ENCODE peak calls at places on chromosome 9, in five cellular contexts. L is heart right ventricle, P is GM23338, G is astrocyte, M is lower lobe of right lung. B is an unnamed sample.

GRCh38 chr9:74824654-74825053 is 63.1 kb downstream of the TRPM6 start:
- DNase-seq in P (no peak), G (no peak), L (no peak), M (no peak), B (no peak)

GRCh38 chr9:116059466-116059865 is 94.1 kb upstream of the PAPPA start:
- DNase-seq in M (no peak), L (no peak), P (no peak), G (no peak), B (no peak)

GRCh38 chr9:12818431-12819000 is 43.7 kb downstream of the LURAP1L start:
- DNase-seq in M (no peak), L (no peak), P (peak; percentile 5), G (peak; percentile 77), B (no peak)

GRCh38 chr9:78860806-78861475 is 564.0 kb downstream of the PSAT1 start:
- DNase-seq in P (no peak), M (no peak), G (peak; percentile 83), L (no peak), B (no peak)

GRCh38 chr9:78918976-78919375 is 622.1 kb downstream of the PSAT1 start:
- DNase-seq in M (no peak), L (no peak), G (peak; percentile 16), P (no peak), B (no peak)

GRCh38 chr9:74140141-74140540 is 357.0 kb upstream of the RORB start:
- DNase-seq in P (no peak), L (no peak), G (no peak), M (no peak), B (no peak)

GRCh38 chr9:95771556-95772280 is 103.8 kb upstream of the ERCC6L2 start:
- DNase-seq in L (no peak), P (no peak), M (no peak), G (peak; percentile 45), B (no peak)

GRCh38 chr9:128034821-128035764 is 32.0 kb downstream of the NAIF1 start:
- DNase-seq in L (peak; percentile 44), P (peak; percentile 96), G (peak; percentile 40), M (peak; percentile 69), B (no peak)

GRCh38 chr9:115144706-115145105 is 26.7 kb upstream of the TNC start:
- DNase-seq in M (no peak), P (no peak), L (no peak), G (peak; percentile 62), B (no peak)

GRCh38 chr9:99059074-99059894 is 45.6 kb upstream of the TGFBR1 start:
- DNase-seq in P (no peak), M (peak; percentile 68), L (no peak), G (no peak), B (no peak)

GRCh38 chr9:100427366-100428263 is 672 bp downstream of the MSANTD3 start:
- DNase-seq in G (peak; percentile 75), M (peak; percentile 65), L (peak; percentile 31), P (peak; percentile 90), B (peak; percentile 12)

GRCh38 chr9:136494531-136495215 is 11.8 kb upstream of the SEC16A start:
- DNase-seq in M (no peak), P (no peak), L (peak; percentile 23), G (peak; percentile 41), B (no peak)

GRCh38 chr9:105475302-105475701 is 27.5 kb downstream of the FSD1L start:
- DNase-seq in G (peak; percentile 57), M (no peak), P (peak; percentile 68), L (no peak), B (no peak)

GRCh38 chr9:87564111-87564510 is 66.4 kb downstream of the DAPK1 start:
- DNase-seq in L (no peak), G (peak; percentile 42), M (no peak), P (no peak), B (no peak)

GRCh38 chr9:4366649-4367330 is 66.9 kb upstream of the GLIS3 start:
- DNase-seq in P (peak; percentile 78), G (peak; percentile 40), L (no peak), M (no peak), B (no peak)

GRCh38 chr9:82021198-82021597 is 32.6 kb downstream of the SPATA31D1 start:
- DNase-seq in M (no peak), P (no peak), L (no peak), G (peak; percentile 100), B (no peak)

GRCh38 chr9:115226152-115226551 is 108.2 kb upstream of the TNC start:
- DNase-seq in P (peak; percentile 15), M (no peak), L (no peak), G (no peak), B (no peak)

GRCh38 chr9:123696476-123696875 is 233.4 kb downstream of the DENND1A start:
- DNase-seq in M (no peak), P (no peak), L (no peak), G (no peak), B (no peak)

GRCh38 chr9:20303066-20303465 is 319.2 kb downstream of the MLLT3 start:
- DNase-seq in P (peak; percentile 57), L (no peak), M (no peak), G (no peak), B (no peak)

GRCh38 chr9:104087894-104088293 is 6.2 kb upstream of the SMC2 start:
- DNase-seq in P (no peak), G (no peak), M (no peak), L (no peak), B (no peak)

GRCh38 chr9:136079916-136080246 is 15.2 kb downstream of the NACC2 start:
- DNase-seq in M (peak; percentile 44), P (no peak), G (no peak), L (peak; percentile 24), B (no peak)

GRCh38 chr9:4303002-4303401 is 3.1 kb upstream of the GLIS3 start:
- DNase-seq in G (peak; percentile 36), P (no peak), M (no peak), L (no peak), B (no peak)

GRCh38 chr9:114487607-114488300 is 17.5 kb downstream of the WHRN start:
- DNase-seq in P (peak; percentile 87), G (peak; percentile 36), L (no peak), M (no peak), B (no peak)

GRCh38 chr9:12775373-12775962 is 648 bp downstream of the LURAP1L start:
- DNase-seq in M (peak; percentile 42), L (peak; percentile 27), P (peak; percentile 50), G (no peak), B (no peak)

GRCh38 chr9:128550226-128550625 is 2.2 kb upstream of the SPTAN1 start:
- DNase-seq in P (no peak), L (no peak), M (no peak), G (no peak), B (no peak)

GRCh38 chr9:6716766-6717165 is 41.0 kb upstream of the KDM4C start:
- DNase-seq in M (no peak), P (no peak), G (no peak), L (no peak), B (no peak)
- H3K4me3 ChIP-seq in M (peak overlapping the region; percentile 56), P (peak overlapping the region; percentile 58), G (no peak overlapping the region), L (no peak overlapping the region), B (peak overlapping the region; percentile 75)

DNA sequence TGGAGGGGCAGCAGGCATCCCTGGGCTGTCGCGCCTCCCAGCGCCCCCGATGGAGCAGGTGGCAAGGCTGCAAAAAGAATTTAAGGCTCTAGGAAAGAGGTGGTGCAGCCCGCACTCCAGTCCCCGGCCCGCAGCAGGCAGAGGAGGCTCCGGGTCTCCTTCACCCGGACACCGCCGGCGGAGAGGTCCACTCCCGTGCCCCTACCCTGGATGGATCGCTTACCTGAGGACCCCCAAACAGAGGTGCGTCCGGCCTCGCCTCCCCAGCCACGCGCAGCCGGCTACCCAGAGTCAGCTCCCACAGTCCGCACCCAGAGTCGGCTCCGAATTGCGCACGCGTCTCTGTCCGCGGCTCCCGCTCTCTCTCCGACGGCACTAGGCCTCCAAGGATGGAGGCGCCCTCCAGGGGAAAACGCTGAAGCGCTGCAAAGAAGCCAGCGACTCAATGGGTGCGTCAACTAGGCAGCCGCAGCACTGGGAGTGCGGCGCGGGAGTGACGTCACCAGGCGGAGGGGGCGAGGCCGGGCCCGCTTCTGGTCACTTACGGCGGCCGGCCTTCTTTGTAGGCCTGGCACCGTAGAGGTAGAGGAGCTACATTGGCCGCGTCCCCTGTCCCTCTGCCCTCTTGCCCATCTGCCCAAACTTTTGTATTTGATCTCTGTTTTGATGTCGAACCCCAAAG is at the start of gene ELP1:
- DNase-seq in M (peak; percentile 95), P (peak; percentile 96), L (peak; percentile 94), G (peak; percentile 91), B (peak; percentile 76)
- TF ChIP-seq CTCF in M (peak; percentile 40), P (peak; percentile 47), L (peak; percentile 50), G (peak; percentile 6), B (no peak)

DNA sequence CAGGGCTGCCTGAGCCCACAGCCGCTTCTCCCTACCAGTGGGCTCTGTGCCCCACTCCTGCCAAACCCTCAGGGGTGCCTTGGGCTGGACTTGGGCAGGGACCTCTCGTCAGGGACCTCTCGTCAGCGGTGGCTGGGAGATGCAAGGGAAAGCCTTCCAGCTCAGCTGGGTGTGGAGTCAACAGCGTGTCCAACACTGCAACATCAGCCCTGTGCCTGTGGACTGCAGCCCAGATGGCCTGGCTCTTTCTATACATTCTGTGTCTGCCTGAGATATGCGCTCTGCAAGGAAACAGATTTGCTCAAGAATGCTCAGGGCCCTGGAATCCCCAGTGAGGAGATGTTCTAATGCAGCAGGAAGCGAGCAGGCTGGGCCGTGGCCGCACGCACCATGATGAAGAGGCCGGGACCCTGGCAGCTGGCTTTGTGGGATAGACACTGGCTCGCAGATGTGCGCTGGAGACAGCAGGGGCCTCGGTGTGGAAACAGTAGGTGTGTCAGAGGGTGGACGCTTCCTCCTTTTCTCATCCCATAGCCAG is 85.0 kb upstream of the COL5A1 start:
- DNase-seq in G (no peak), L (no peak), M (no peak), P (no peak), B (no peak)
- H3K27me3 ChIP-seq in G (no peaks in the 10 kb centered on the region), L (no peaks in the 10 kb centered on the region), M (peaks cover 7% of the 10 kb centered on the region), P (no peaks in the 10 kb centered on the region), B (no peaks in the 10 kb centered on the region)

DNA sequence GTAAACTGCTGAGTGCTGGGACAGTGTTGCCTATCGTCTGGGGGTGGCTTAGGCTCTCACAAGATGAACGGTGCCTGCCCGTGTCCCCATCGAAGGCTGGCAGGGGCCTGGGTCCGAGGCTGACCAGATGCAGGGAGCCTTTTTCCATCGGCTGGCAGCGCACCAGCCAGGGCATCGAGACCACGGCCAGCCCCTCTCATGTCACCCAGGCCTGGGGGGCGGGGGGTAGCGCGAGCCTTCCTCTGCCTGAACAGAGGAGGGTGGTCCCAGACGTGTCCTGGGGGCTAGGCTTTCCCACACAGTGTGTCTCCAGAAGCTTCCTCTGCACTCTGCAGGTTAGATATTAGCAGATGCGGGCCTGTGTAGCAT is 17.3 kb downstream of the FGD3 start:
- DNase-seq in M (no peak), G (no peak), P (no peak), L (no peak), B (no peak)
- H3K4me3 ChIP-seq in M (peak overlapping the region; percentile 57), G (no peak overlapping the region), P (no peak overlapping the region), L (peak overlapping the region; percentile 32), B (peak overlapping the region; percentile 62)

GRCh38 chr9:130432362-130432761 is 12.4 kb upstream of the ASS1 start:
- DNase-seq in G (no peak), P (no peak), L (no peak), M (no peak), B (no peak)
- TF ChIP-seq CTCF in G (no peak), P (peak; percentile 13), L (no peak), M (no peak), B (no peak)

B was measured in thoracic aorta.